ENCODE peak calls at places on chromosomes 1 and 21, in seven cellular contexts. Z, T, N, D, Q, E and H are unnamed samples.

GRCh38 chr1:47870480-47870879 is 126.7 kb downstream of the TRABD2B start:
- DNase-seq in Z (no peak), T (no peak), N (no peak), D (no peak), Q (no peak), E (no peak), H (no peak)

GRCh38 chr1:108747898-108748297 is 1.4 kb downstream of the STXBP3 start:
- DNase-seq in Z (no peak), T (no peak), N (no peak), D (no peak), Q (no peak), E (no peak), H (no peak)

GRCh38 chr1:64743954-64744491 is 852 bp upstream of the RAVER2 start:
- DNase-seq in Z (no peak), T (no peak), N (no peak), D (no peak), Q (no peak), E (no peak), H (no peak)

GRCh38 chr1:208243522-208243850 is 698 bp downstream of the PLXNA2 start:
- DNase-seq in Z (peak), T (no peak), N (no peak), D (peak), Q (no peak), E (no peak), H (no peak)

GRCh38 chr1:143611159-143611558 is 360.6 kb downstream of the FAM72C start:
- DNase-seq in Z (no peak), T (no peak), N (peak), D (no peak), Q (peak), E (no peak), H (no peak)

GRCh38 chr1:93591833-93592635 is 89.6 kb downstream of the BCAR3 start:
- DNase-seq in Z (peak), T (no peak), N (no peak), D (peak), Q (no peak), E (no peak), H (peak)

GRCh38 chr1:81912383-81912782 is 111.6 kb downstream of the ADGRL2 start:
- DNase-seq in Z (no peak), T (no peak), N (no peak), D (no peak), Q (no peak), E (no peak), H (no peak)

GRCh38 chr21:44539991-44540666 is at the start of gene KRTAP10-1:
- DNase-seq in Z (no peak), T (no peak), N (no peak), D (no peak), Q (no peak), E (no peak), H (no peak)

GRCh38 chr1:211631168-211631567 is 44.3 kb downstream of the NEK2 start:
- DNase-seq in Z (no peak), T (no peak), N (no peak), D (no peak), Q (no peak), E (no peak), H (no peak)

GRCh38 chr1:7478797-7479499 is 292.1 kb upstream of the VAMP3 start:
- DNase-seq in Z (no peak), T (peak), N (peak), D (no peak), Q (peak), E (peak), H (no peak)

GRCh38 chr1:27724961-27725373 is 794 bp upstream of the FAM76A start:
- DNase-seq in Z (peak), T (peak), N (peak), D (no peak), Q (peak), E (no peak), H (no peak)

GRCh38 chr1:20484526-20485462 is 1.2 kb downstream of the CAMK2N1 start:
- DNase-seq in Z (peak), T (no peak), N (peak), D (peak), Q (peak), E (no peak), H (no peak)

GRCh38 chr1:88998716-88999115 is 6.3 kb upstream of the KYAT3 start:
- DNase-seq in Z (no peak), T (no peak), N (peak), D (peak), Q (peak), E (no peak), H (no peak)

GRCh38 chr1:228375578-228376261 is 30.9 kb downstream of the TRIM11 start:
- DNase-seq in Z (no peak), T (peak), N (no peak), D (no peak), Q (no peak), E (no peak), H (peak)

GRCh38 chr1:170664283-170664827 is 424 bp downstream of the PRRX1 start:
- DNase-seq in Z (no peak), T (peak), N (no peak), D (no peak), Q (no peak), E (no peak), H (no peak)

GRCh38 chr1:80994934-80995333 is 805.8 kb upstream of the ADGRL2 start:
- DNase-seq in Z (no peak), T (no peak), N (no peak), D (no peak), Q (peak), E (peak), H (no peak)

GRCh38 chr1:94153133-94153532 is 32.2 kb upstream of the ABCA4 start:
- DNase-seq in Z (no peak), T (no peak), N (no peak), D (no peak), Q (no peak), E (no peak), H (no peak)

GRCh38 chr1:5959667-5960230 is 32.5 kb downstream of the NPHP4 start:
- DNase-seq in Z (no peak), T (peak), N (no peak), D (no peak), Q (no peak), E (no peak), H (no peak)

DNA sequence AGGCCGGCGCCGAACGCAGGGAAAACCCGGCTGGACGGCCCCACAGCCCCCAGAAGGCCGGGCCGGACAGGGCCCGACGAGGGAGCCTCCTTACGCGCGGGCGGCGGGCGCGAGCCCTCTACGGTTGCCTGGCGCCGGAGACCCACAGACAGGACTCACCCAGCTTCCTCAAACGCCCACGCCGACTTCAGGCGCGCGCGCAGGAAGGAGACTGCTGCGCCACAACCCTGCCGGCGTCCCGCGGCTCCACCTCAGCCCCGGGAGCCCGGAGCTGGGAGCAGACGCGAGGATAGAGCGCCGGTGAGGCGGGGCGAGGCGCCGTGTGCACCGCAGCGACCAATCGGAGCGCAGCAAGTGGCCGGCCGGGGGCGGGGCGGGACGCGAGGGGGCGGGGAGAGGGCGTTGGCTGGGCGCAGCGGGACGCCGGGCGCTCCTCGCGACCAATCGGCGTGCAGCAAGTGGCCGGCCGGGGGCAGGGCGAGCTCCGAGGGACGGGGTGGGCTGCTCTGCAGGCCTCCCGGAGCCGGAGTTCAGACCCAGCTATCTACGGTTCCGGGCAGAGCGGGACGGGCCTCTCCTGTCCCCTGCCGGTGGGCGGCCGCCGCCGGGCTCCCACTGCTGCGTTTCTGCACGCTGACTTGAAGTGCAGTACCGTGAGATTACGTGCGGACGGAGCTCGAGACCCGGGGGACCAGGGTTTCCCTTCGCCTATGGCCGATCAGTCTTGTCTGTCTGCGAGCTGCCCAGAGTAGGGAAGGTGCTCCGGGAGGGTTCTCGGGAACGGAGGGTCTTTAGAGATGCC is at the start of gene TMEM50B:
- DNase-seq in Z (peak), T (peak), N (peak), D (peak), Q (peak), E (peak), H (peak)
- TF ChIP-seq CTCF in Z (peak), T (peak), N (peak), D (peak), Q (peak), E (peak), H (no peak)

GRCh38 chr1:176745945-176746344 is 283.0 kb downstream of the PAPPA2 start:
- DNase-seq in Z (no peak), T (no peak), N (peak), D (no peak), Q (no peak), E (no peak), H (no peak)
- TF ChIP-seq CTCF in Z (peak), T (no peak), N (peak), D (no peak), Q (no peak), E (peak), H (no peak)

GRCh38 chr1:175163702-175164101 is 28.9 kb downstream of the KIAA0040 start:
- DNase-seq in Z (no peak), T (no peak), N (no peak), D (no peak), Q (no peak), E (no peak), H (no peak)
- TF ChIP-seq CTCF in Z (no peak), T (no peak), N (no peak), D (no peak), Q (no peak), E (no peak), H (no peak)

DNA sequence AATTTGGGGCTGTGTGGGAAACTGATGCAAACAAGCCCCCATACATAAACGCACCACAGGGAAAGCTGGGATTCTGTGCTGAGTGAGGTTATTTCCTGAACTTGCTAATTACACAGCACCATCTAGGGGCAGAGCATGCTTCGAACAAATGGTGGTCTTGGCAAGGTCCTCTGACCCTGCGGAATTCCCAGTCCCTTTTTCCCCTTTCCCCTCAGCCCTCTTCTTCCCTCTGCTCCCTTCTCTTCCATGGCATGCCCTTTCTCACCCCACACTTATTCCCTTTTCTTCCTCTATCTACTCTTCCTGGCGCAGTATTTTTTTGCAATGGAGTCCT is 134.5 kb upstream of the VANGL1 start:
- DNase-seq in Z (no peak), T (no peak), N (peak), D (no peak), Q (peak), E (no peak), H (no peak)
- TF ChIP-seq CTCF in Z (peak), T (peak), N (peak), D (no peak), Q (peak), E (peak), H (no peak)

DNA sequence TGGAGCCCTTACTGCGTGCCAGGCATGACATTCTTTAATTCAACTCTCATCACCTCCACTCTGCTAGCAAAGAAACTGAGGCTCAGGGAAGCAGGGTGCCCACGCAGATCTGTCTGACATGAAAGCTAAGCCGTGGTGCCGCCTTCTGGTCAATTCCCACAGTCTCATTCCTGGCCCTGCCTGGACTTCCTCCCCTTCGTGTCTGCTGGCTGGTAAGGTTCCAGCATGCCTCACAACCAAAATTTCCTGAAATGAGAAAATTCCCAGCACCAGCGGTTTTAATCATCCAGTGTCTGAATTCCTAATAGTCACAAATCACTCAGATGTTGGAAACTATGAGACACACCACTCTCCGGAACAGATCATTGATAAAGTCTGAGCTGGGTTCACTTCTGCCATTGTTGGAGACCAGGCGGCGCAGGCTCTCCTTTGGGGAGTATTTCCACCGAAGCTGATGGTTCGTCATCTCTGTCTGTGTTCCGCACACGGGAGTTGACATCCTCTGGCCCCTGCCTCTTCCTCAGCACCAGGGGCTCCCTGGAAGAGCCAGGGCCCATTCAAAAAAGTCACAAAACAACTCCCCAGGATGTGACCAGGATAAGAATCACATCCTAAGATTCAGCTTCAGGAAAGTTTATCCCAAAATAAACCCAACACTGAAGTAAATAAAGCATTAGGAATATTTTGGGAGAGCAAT is 167.7 kb downstream of the PLPP3 start:
- DNase-seq in Z (peak), T (no peak), N (no peak), D (no peak), Q (peak), E (no peak), H (no peak)
- TF ChIP-seq CTCF in Z (peak), T (peak), N (no peak), D (no peak), Q (peak), E (no peak), H (no peak)

GRCh38 chr1:38486115-38486514 is 373.5 kb downstream of the RRAGC start:
- DNase-seq in Z (no peak), T (no peak), N (no peak), D (no peak), Q (no peak), E (no peak), H (peak)

GRCh38 chr1:38488162-38488898 is 371.2 kb downstream of the RRAGC start:
- DNase-seq in Z (no peak), T (no peak), N (no peak), D (no peak), Q (no peak), E (no peak), H (no peak)

GRCh38 chr1:38487398-38487797 is 372.2 kb downstream of the RRAGC start:
- DNase-seq in Z (no peak), T (no peak), N (no peak), D (no peak), Q (no peak), E (no peak), H (no peak)

DNA sequence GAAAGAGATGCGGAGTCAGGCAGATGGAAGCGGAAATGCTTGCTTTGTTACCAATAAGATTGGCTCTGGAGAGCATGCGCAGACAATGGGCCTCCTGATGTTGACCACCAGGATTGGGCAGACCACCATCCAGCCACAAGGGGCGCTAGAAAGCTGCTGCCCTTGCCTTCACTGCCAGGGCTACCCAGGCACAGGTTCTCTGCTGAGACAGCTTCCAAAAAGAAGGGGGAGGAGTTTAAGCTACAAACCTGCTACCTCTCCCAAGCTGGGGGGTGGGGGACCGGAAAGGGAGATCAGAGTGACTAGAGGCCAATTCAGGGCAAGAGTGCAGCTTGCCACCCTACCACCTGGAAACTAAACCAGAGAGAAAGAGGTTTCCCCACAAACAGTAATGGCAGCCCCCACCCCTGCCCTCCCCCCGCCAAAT is 369.7 kb downstream of the RRAGC start:
- DNase-seq in Z (no peak), T (no peak), N (no peak), D (peak), Q (peak), E (no peak), H (no peak)
- TF ChIP-seq CTCF in Z (peak), T (peak), N (peak), D (peak), Q (peak), E (peak), H (peak)

GRCh38 chr1:167219646-167220536 is 795 bp upstream of the POU2F1 start:
- DNase-seq in Z (peak), T (peak), N (peak), D (peak), Q (peak), E (peak), H (peak)

GRCh38 chr1:167221126-167221803 is 579 bp downstream of the POU2F1 start:
- DNase-seq in Z (peak), T (no peak), N (no peak), D (peak), Q (peak), E (no peak), H (peak)

GRCh38 chr1:167221804-167222610 is 1.3 kb downstream of the POU2F1 start:
- DNase-seq in Z (peak), T (peak), N (peak), D (peak), Q (peak), E (peak), H (peak)

GRCh38 chr1:167219194-167219593 is 1.5 kb upstream of the POU2F1 start:
- DNase-seq in Z (no peak), T (no peak), N (no peak), D (no peak), Q (no peak), E (no peak), H (no peak)

DNA sequence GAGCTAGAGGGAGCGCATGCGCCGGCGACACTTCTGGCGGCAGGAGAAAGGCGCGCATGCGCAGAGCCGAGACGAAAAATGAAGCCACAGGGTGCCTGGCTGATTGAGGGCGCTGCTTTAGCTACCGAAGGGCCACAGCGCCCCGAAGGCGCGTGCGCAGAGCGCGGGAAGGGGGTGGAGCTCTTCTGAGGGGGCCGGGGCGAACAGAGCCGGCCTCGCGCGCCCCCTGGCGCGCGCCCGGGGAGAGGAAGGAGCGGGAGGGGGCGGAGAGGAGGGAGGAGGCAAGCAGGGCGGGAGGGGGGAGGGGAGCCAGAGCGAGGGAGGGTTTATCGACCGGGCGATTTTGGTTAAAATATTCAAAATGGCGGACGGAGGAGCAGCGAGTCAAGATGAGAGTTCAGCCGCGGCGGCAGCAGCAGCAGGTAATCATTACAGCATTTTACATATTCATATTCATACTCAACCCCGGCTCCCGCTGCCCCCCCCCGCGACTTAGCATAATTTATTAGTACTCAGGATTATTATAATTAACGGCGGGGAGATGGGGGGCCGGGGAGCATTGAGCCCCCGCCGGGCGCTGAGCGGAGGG is at the start of gene POU2F1:
- DNase-seq in Z (peak), T (peak), N (peak), D (peak), Q (peak), E (peak), H (peak)
- TF ChIP-seq CTCF in Z (peak), T (peak), N (peak), D (peak), Q (peak), E (peak), H (peak)

DNA sequence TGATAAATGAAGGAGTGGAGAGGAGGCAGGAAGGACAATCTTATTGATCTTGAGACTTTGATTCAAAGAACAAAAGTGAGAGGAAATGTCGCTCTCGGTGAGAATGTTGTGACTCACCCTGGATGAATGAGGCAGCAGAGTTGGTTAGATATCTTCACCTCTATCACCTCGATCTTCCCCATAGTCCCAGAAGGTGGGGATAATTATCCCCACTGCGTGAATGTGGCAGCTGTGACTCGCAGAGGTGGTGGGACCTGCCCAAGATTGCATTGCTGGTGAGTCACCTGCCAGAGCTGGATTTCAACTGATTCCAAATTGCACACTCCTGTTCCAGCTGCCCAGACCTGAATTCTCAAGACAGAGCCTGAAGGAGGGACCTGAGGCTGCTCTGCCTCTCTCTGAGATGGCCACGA is 105.0 kb downstream of the MATN1 start:
- DNase-seq in Z (no peak), T (no peak), N (peak), D (no peak), Q (no peak), E (no peak), H (no peak)
- TF ChIP-seq CTCF in Z (no peak), T (no peak), N (no peak), D (no peak), Q (no peak), E (no peak), H (no peak)